ENCODE peak calls at places on chromosome X, in ten cellular contexts. L is dorsolateral prefrontal cortex, B is psoas muscle, I is heart left ventricle, U is foreskin fibroblast, V is SJSA1, C is GM12865, F is NB4, N is keratinocyte, O is IMR-90. Z is an unnamed sample.

GRCh38 chrX:74579597-74580209 is 34.7 kb downstream of the RLIM start:
- DNase-seq in B (no peak), N (no peak), I (no peak), O (peak; percentile 14), U (peak; percentile 10), F (no peak), C (no peak), V (no peak), L (no peak), Z (no peak)

GRCh38 chrX:15206306-15206705 is 63.6 kb downstream of the ASB9 start:
- DNase-seq in U (no peak), C (no peak), B (no peak), I (no peak), V (no peak), L (no peak), O (no peak), F (no peak), N (no peak), Z (no peak)

GRCh38 chrX:134948333-134949241 is 42.2 kb upstream of the SMIM10 start:
- DNase-seq in U (peak; percentile 41), F (no peak), O (peak; percentile 88), V (peak; percentile 30), I (no peak), L (no peak), N (no peak), B (no peak), C (no peak), Z (no peak)

GRCh38 chrX:82961129-82961528 is 547.0 kb upstream of the POU3F4 start:
- DNase-seq in B (no peak), L (no peak), N (no peak), O (no peak), I (no peak), F (peak; percentile 6), C (no peak), U (no peak), V (peak; percentile 0), Z (no peak)

GRCh38 chrX:46653482-46653881 is 79.9 kb downstream of the CHST7 start:
- DNase-seq in C (no peak), B (no peak), O (peak; percentile 4), V (no peak), N (no peak), I (no peak), L (no peak), F (peak; percentile 40), U (no peak), Z (peak; percentile 41)

GRCh38 chrX:48761674-48762471 is at the start of gene GLOD5:
- DNase-seq in U (no peak), F (peak; percentile 22), L (no peak), B (no peak), O (no peak), I (no peak), V (no peak), N (peak; percentile 7), C (peak; percentile 23), Z (peak; percentile 5)

GRCh38 chrX:28205905-28206304 is 224.7 kb upstream of the DCAF8L1 start:
- DNase-seq in U (no peak), B (no peak), C (no peak), O (no peak), L (no peak), V (no peak), N (no peak), F (no peak), I (no peak), Z (no peak)

GRCh38 chrX:82163701-82164100 is 961.8 kb downstream of the SH3BGRL start:
- DNase-seq in F (no peak), I (no peak), C (no peak), U (no peak), O (no peak), V (no peak), B (no peak), N (no peak), L (no peak), Z (no peak)

GRCh38 chrX:19034025-19034424 is 50.1 kb upstream of the PHKA2 start:
- DNase-seq in B (no peak), C (no peak), N (no peak), V (no peak), U (no peak), L (no peak), O (no peak), I (no peak), F (no peak), Z (no peak)

GRCh38 chrX:9539611-9540387 is 74.9 kb downstream of the TBL1X start:
- DNase-seq in U (no peak), V (no peak), F (peak; percentile 52), N (no peak), L (no peak), C (no peak), B (no peak), I (no peak), O (no peak), Z (no peak)

GRCh38 chrX:78769933-78770332 is 22.4 kb downstream of the LPAR4 start:
- DNase-seq in B (no peak), I (no peak), V (no peak), L (no peak), N (no peak), O (no peak), F (no peak), U (no peak), C (no peak), Z (no peak)

GRCh38 chrX:134171661-134172587 is 65.1 kb upstream of the CCDC160 start:
- DNase-seq in I (peak; percentile 13), V (peak; percentile 4), L (peak; percentile 14), N (no peak), U (no peak), O (no peak), B (peak; percentile 15), C (no peak), F (no peak), Z (peak; percentile 40)

GRCh38 chrX:68511255-68511654 is 12.4 kb downstream of the YIPF6 start:
- DNase-seq in I (peak; percentile 13), N (no peak), V (peak; percentile 14), B (no peak), L (no peak), U (no peak), F (peak; percentile 55), O (peak; percentile 48), C (peak; percentile 44), Z (peak; percentile 61)

DNA sequence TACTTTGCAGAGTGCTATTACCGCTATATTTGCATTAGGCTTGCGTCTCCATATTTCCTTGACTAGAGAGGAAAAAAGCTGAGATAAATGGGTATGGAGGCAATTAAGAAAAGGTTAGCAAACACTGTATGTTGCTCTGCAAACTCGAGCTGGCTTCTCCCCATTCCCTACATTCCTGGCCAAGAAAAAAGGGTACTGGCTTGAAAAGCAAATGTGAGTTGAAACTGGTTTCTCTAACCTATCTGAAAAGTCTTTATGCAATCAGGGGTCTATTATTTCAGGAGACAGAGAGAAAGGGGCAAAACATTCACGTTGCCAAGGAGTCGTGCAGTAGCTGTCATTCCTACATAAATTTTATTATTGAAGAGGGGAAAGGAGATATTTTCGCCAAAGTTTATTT is 2.1 kb downstream of the TMEM47 start:
- DNase-seq in I (no peak), U (no peak), V (peak; percentile 37), C (no peak), B (no peak), F (no peak), N (no peak), L (no peak), O (no peak), Z (peak; percentile 15)
- H3K4me3 ChIP-seq in I (peak overlapping the region; percentile 85), U (peak overlapping the region; percentile 71), V (peak overlapping the region; percentile 78), C (no peak overlapping the region), B (peak overlapping the region; percentile 64), F (no peak overlapping the region), N (no peak overlapping the region), L (peak overlapping the region; percentile 17), O (peak overlapping the region; percentile 99), Z (peak overlapping the region; percentile 61)

DNA sequence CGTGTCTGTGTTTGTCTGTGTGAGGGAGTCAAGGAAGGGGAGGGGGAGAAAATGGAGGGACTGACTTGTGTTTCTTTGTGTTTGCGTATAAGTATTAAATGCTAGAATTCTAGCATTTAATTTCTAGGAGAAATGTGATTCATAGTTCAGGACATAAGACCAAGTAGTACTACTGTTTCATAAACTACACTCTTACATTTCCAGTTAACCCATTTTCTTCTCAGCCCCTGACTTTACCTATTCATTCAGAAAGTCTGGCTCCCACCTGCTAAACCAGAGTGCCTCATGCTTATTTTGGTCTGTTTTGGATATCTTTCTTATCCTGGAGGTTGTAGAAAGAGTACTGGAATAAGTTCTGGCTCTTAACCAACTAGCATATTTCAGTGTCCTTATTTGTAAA is 14.2 kb downstream of the EDA start:
- DNase-seq in L (no peak), B (no peak), F (no peak), C (no peak), V (no peak), U (no peak), N (no peak), I (no peak), O (no peak), Z (no peak)
- H3K4me3 ChIP-seq in L (no peak overlapping the region), B (no peak overlapping the region), F (no peak overlapping the region), C (no peak overlapping the region), V (no peak overlapping the region), U (no peak overlapping the region), N (no peak overlapping the region), I (no peak overlapping the region), O (no peak overlapping the region), Z (no peak overlapping the region)

DNA sequence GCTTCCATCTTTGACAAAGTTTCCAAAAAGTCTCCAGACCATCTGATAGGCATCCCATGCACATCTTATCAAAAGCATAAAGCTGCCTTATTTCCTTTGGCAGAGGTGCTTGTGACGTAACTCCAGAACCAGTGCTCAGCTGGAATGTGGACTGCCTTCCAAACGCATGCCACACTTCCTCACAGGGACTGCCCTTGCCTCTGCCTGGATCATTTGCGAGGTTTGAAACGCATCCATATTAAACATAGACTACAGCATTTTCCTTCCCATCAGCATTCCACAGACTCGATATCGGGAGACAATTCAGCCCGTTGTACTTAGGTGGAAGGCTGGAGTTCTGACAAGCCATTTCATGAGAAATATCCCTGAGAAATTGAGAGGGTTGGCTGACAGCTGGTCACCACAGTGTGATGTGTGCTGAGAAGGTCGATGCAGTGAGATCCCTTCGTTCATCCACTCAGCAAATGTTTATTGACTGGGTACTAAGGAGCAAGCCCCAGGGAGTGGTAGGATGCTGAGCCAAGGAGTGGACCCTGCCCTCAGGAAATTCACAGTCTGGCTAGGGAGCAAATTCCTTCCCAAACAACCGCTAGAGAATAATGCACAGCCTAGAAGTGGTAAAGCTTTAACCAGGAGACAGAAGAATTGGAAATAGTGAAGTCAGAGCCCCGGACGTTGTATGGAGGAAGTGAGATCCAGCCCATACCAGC is 376.0 kb downstream of the BCOR start:
- DNase-seq in F (no peak), V (no peak), C (no peak), U (no peak), I (no peak), L (no peak), O (peak; percentile 58), B (no peak), N (no peak), Z (no peak)
- H3K4me3 ChIP-seq in F (no peak overlapping the region), V (no peak overlapping the region), C (no peak overlapping the region), U (no peak overlapping the region), I (no peak overlapping the region), L (no peak overlapping the region), O (no peak overlapping the region), B (no peak overlapping the region), N (no peak overlapping the region), Z (no peak overlapping the region)

GRCh38 chrX:136778914-136779313 is 1.8 kb downstream of the ARHGEF6 start:
- DNase-seq in C (no peak), I (no peak), F (peak; percentile 40), L (no peak), O (no peak), V (no peak), U (no peak), N (no peak), B (no peak), Z (no peak)
- H3K4me3 ChIP-seq in C (peak overlapping the region; percentile 71), I (peak overlapping the region; percentile 51), F (peak overlapping the region; percentile 94), L (no peak overlapping the region), O (no peak overlapping the region), V (no peak overlapping the region), U (no peak overlapping the region), N (no peak overlapping the region), B (peak overlapping the region; percentile 63), Z (no peak overlapping the region)

GRCh38 chrX:71301195-71301924 is at the start of gene ITGB1BP2:
- DNase-seq in O (peak; percentile 57), I (peak; percentile 23), U (peak; percentile 55), V (no peak), B (no peak), N (no peak), L (no peak), C (no peak), F (peak; percentile 42), Z (no peak)
- H3K4me3 ChIP-seq in O (no peak within 1 kb of the TSS), I (peak within 1 kb of the TSS; percentile 57), U (no peak within 1 kb of the TSS), V (no peak within 1 kb of the TSS), B (peak within 1 kb of the TSS; percentile 58), N (no peak within 1 kb of the TSS), L (no peak within 1 kb of the TSS), C (no peak within 1 kb of the TSS), F (no peak within 1 kb of the TSS), Z (no peak within 1 kb of the TSS)